ENCODE peak calls at places on chromosomes 4 and X, in seven cellular contexts. V is right cardiac atrium, S is HEK293T, W is M059J, E is Panc1, H is NCI-H1930, L is trophoblast cell. U is an unnamed sample.
A peak's percentile ranks its signal among the peaks of the same experiment; 100 is the strongest.

GRCh38 chr4:113645771-113646455 is 115.6 kb downstream of the CAMK2D start:
- DNase-seq in W (peak; percentile 87), S (peak; percentile 32), V (no peak), L (no peak), E (peak; percentile 35), H (no peak), U (peak; percentile 12)

GRCh38 chr4:72302981-72303704 is 265.9 kb downstream of the ADAMTS3 start:
- DNase-seq in E (no peak), W (peak; percentile 26), S (peak; percentile 53), V (no peak), H (no peak), L (peak; percentile 41), U (peak; percentile 24)

GRCh38 chr4:112521123-112522116 is 5.4 kb upstream of the NEUROG2 start:
- DNase-seq in W (no peak), E (no peak), L (no peak), H (no peak), V (no peak), S (no peak), U (no peak)

GRCh38 chr4:62484357-62484756 is 1284.2 kb downstream of the ADGRL3 start:
- DNase-seq in S (no peak), L (no peak), H (no peak), E (no peak), W (no peak), V (no peak), U (no peak)

GRCh38 chr4:152590179-152591031 is 54.5 kb upstream of the FBXW7 start:
- DNase-seq in L (peak; percentile 74), H (no peak), S (peak; percentile 40), E (no peak), W (peak; percentile 87), V (no peak), U (peak; percentile 25)

GRCh38 chr4:73776363-73776762 is 36.0 kb downstream of the CXCL8 start:
- DNase-seq in H (no peak), V (peak; percentile 49), E (peak; percentile 2), W (peak; percentile 76), S (no peak), L (no peak), U (peak; percentile 87)

GRCh38 chr4:143406523-143406922 is 69.8 kb downstream of the GAB1 start:
- DNase-seq in V (peak; percentile 71), L (no peak), H (no peak), W (peak; percentile 88), E (no peak), S (no peak), U (no peak)

GRCh38 chrX:54043696-54044125 is 562 bp downstream of the PHF8 start:
- DNase-seq in V (no peak), E (no peak), S (peak; percentile 13), H (peak; percentile 10), L (no peak), W (peak; percentile 38), U (peak; percentile 50)

GRCh38 chrX:134537179-134537945 is 77.4 kb downstream of the HPRT1 start:
- DNase-seq in W (peak; percentile 98), H (no peak), V (no peak), S (no peak), L (peak; percentile 46), E (no peak), U (no peak)

GRCh38 chr4:77564231-77564630 is 41.4 kb upstream of the CXCL13 start:
- DNase-seq in W (no peak), L (no peak), E (no peak), V (no peak), H (no peak), S (no peak), U (no peak)

GRCh38 chrX:101347859-101348451 is 587 bp downstream of the TIMM8A start:
- DNase-seq in V (no peak), E (no peak), L (no peak), H (no peak), W (peak; percentile 34), S (peak; percentile 40), U (no peak)

GRCh38 chr4:166121897-166122296 is 248.9 kb downstream of the TLL1 start:
- DNase-seq in L (no peak), S (peak; percentile 11), E (no peak), W (peak; percentile 53), H (no peak), V (no peak), U (no peak)

GRCh38 chr4:146638801-146639351 is at the start of gene POU4F2:
- DNase-seq in V (no peak), E (no peak), L (no peak), W (peak; percentile 5), H (peak; percentile 29), S (peak; percentile 58), U (no peak)

GRCh38 chr4:51830146-51830545 is 12.8 kb upstream of the DCUN1D4 start:
- DNase-seq in H (no peak), S (no peak), E (no peak), L (no peak), W (no peak), V (no peak), U (no peak)

GRCh38 chr4:48058620-48059530 is 42.3 kb downstream of the NIPAL1 start:
- DNase-seq in S (no peak), V (no peak), L (peak; percentile 67), E (no peak), W (no peak), H (no peak), U (no peak)

GRCh38 chrX:76220856-76221255 is 48.0 kb downstream of the PBDC1 start:
- DNase-seq in W (no peak), S (no peak), H (no peak), E (no peak), L (no peak), V (no peak), U (no peak)

GRCh38 chr4:151569650-151570049 is 160.7 kb downstream of the FHIP1A start:
- DNase-seq in V (no peak), W (no peak), H (no peak), S (no peak), L (no peak), E (no peak), U (peak; percentile 12)

GRCh38 chr4:100114909-100115308 is 75.4 kb downstream of the DDIT4L start:
- DNase-seq in V (no peak), L (no peak), H (no peak), E (no peak), W (no peak), S (no peak), U (no peak)

GRCh38 chrX:45621356-45622041 is 420.8 kb upstream of the DIPK2B start:
- DNase-seq in L (peak; percentile 31), S (no peak), W (peak; percentile 93), V (no peak), E (no peak), H (no peak), U (no peak)

GRCh38 chr4:53780736-53781400 is 189.6 kb upstream of the LNX1 start:
- DNase-seq in H (no peak), V (no peak), E (no peak), W (no peak), L (no peak), S (no peak), U (no peak)

GRCh38 chr4:105147226-105148151 is 813 bp downstream of the TET2 start:
- DNase-seq in W (peak; percentile 50), V (peak; percentile 56), H (no peak), E (no peak), S (peak; percentile 15), L (no peak), U (peak; percentile 23)

U was measured in SHP77.